ENCODE peak calls at places on chromosomes 3 and 15, in four cellular contexts. L is cardiac muscle cell; M is astrocyte of the spinal cord; I is activated effector memory CD4-positive, alpha-beta T cell treated with anti-CD3 and anti-CD28 coated beads, Interleukin-2, amount 50 U/mL, for 16 hours. V is an unnamed sample.

GRCh38 chr3:158791259-158791920 is 10.5 kb upstream of the MFSD1 start:
- DNase-seq in I (no peak), M (peak), L (peak), V (peak)

GRCh38 chr15:88166330-88166993 is 90.1 kb downstream of the NTRK3 start:
- DNase-seq in M (no peak), I (no peak), L (peak), V (no peak)

GRCh38 chr3:430186-430585 is 233.6 kb downstream of the CHL1 start:
- DNase-seq in L (no peak), M (no peak), I (no peak), V (no peak)

GRCh38 chr3:172658344-172659245 is 52.3 kb downstream of the NCEH1 start:
- DNase-seq in I (no peak), M (peak), L (peak), V (no peak)

GRCh38 chr3:127817331-127817821 is 4.9 kb downstream of the MGLL start:
- DNase-seq in L (peak), M (peak), I (no peak), V (no peak)

GRCh38 chr15:56794150-56794922 is 61.0 kb upstream of the ZNF280D start:
- DNase-seq in I (no peak), L (peak), M (peak), V (no peak)

GRCh38 chr3:42497009-42497731 is 5.3 kb upstream of the VIPR1 start:
- DNase-seq in M (peak), L (peak), I (peak), V (no peak)

GRCh38 chr3:53773586-53774368 is 72.4 kb downstream of the CHDH start:
- DNase-seq in M (no peak), I (no peak), L (peak), V (no peak)

GRCh38 chr3:32951410-32951811 is at the start of gene CCR4:
- DNase-seq in M (no peak), L (peak), I (peak), V (peak)

GRCh38 chr3:58989173-58989572 is 60.7 kb downstream of the CFAP20DC start:
- DNase-seq in I (no peak), M (peak), L (peak), V (no peak)

GRCh38 chr3:58487140-58487886 is 4.6 kb upstream of the KCTD6 start:
- DNase-seq in L (peak), I (no peak), M (peak), V (no peak)

GRCh38 chr3:111895079-111895478 is 36.0 kb downstream of the PHLDB2 start:
- DNase-seq in L (peak), M (peak), I (no peak), V (no peak)

GRCh38 chr15:57375827-57376694 is at the start of gene CGNL1:
- DNase-seq in I (no peak), L (peak), M (no peak), V (no peak)

GRCh38 chr15:67077641-67078215 is 12.3 kb downstream of the SMAD3 start:
- DNase-seq in L (no peak), I (no peak), M (no peak), V (no peak)

GRCh38 chr3:18652781-18653180 is 227.6 kb upstream of the SATB1 start:
- DNase-seq in I (no peak), M (no peak), L (no peak), V (no peak)

GRCh38 chr3:11632564-11632963 is 11.2 kb downstream of the VGLL4 start:
- DNase-seq in M (no peak), I (no peak), L (no peak), V (no peak)

GRCh38 chr3:27666277-27666676 is 55.8 kb downstream of the EOMES start:
- DNase-seq in M (no peak), L (no peak), I (no peak), V (no peak)

GRCh38 chr15:48373855-48374421 is 42.7 kb downstream of the DUT start:
- DNase-seq in L (peak), I (no peak), M (peak), V (no peak)

GRCh38 chr15:59456114-59456513 is 18.1 kb downstream of the FAM81A start:
- DNase-seq in I (no peak), M (no peak), L (no peak), V (no peak)

GRCh38 chr3:112048911-112049310 is 14.4 kb downstream of the TMPRSS7 start:
- DNase-seq in I (no peak), L (no peak), M (no peak), V (no peak)

GRCh38 chr3:120170223-120170622 is 76.0 kb upstream of the GSK3B start:
- DNase-seq in L (no peak), I (no peak), M (peak), V (no peak)

GRCh38 chr3:113404637-113405036 is 36.7 kb downstream of the CFAP44 start:
- DNase-seq in I (no peak), L (no peak), M (no peak), V (no peak)

GRCh38 chr3:111639316-111639715 is 44.2 kb upstream of the ZBED2 start:
- DNase-seq in L (no peak), I (no peak), M (no peak), V (no peak)

GRCh38 chr3:177337548-177338331 is 140.5 kb upstream of the TBL1XR1 start:
- DNase-seq in I (peak), L (peak), M (peak), V (peak)

GRCh38 chr3:139292933-139293664 is 50.7 kb upstream of the MRPS22 start:
- DNase-seq in I (no peak), M (no peak), L (no peak), V (no peak)

GRCh38 chr3:172104471-172105072 is 65.2 kb downstream of the FNDC3B start:
- DNase-seq in M (peak), I (no peak), L (peak), V (no peak)

GRCh38 chr3:49867871-49868321 is 1.8 kb downstream of the CAMKV start:
- DNase-seq in L (peak), I (no peak), M (peak), V (no peak)

GRCh38 chr3:72657666-72658065 is 190.6 kb downstream of the SHQ1 start:
- DNase-seq in L (no peak), I (peak), M (peak), V (no peak)

GRCh38 chr3:178637802-178638201 is 101.6 kb downstream of the KCNMB2 start:
- DNase-seq in L (no peak), M (no peak), I (no peak), V (no peak)

GRCh38 chr3:181713673-181714270 is 2.0 kb downstream of the SOX2 start:
- DNase-seq in M (peak), L (no peak), I (no peak), V (no peak)

GRCh38 chr3:148682997-148683396 is 14.7 kb upstream of the AGTR1 start:
- DNase-seq in M (no peak), L (no peak), I (no peak), V (no peak)

GRCh38 chr15:60383008-60383694 is 14.6 kb downstream of the ANXA2 start:
- DNase-seq in I (no peak), M (no peak), L (no peak), V (no peak)

GRCh38 chr3:117540583-117540982 is 831.0 kb downstream of the TUSC7 start:
- DNase-seq in M (no peak), L (no peak), I (no peak), V (no peak)

GRCh38 chr3:125594581-125595011 is 701 bp downstream of the OSBPL11 start:
- DNase-seq in I (peak), M (peak), L (peak), V (no peak)

GRCh38 chr15:64651573-64652260 is 123.7 kb downstream of the RBPMS2 start:
- DNase-seq in M (no peak), I (peak), L (no peak), V (peak)

GRCh38 chr3:165148901-165149441 is 47.2 kb downstream of the SLITRK3 start:
- DNase-seq in I (no peak), M (no peak), L (no peak), V (no peak)